ENCODE peak calls at places on chromosomes 13 and 19, in five cellular contexts. One of them, this sample, is unnamed.

GRCh38 chr19:1245884-1246816 is 2.2 kb upstream of the MIDN start:
- DNase-seq in HFFc6: no peak
- DNase-seq in fibroblast of pulmonary artery: no peak
- DNase-seq in activated T-cell treated with anti-CD3 and anti-CD28 coated beads, Interleukin-2, amount 50 U/mL, for 4 hours: no peak
- DNase-seq in NCI-H345: peak
- DNase-seq in this sample: no peak

GRCh38 chr19:22623841-22624221 is 10.3 kb upstream of the ZNF492 start:
- DNase-seq in HFFc6: no peak
- DNase-seq in fibroblast of pulmonary artery: no peak
- DNase-seq in activated T-cell treated with anti-CD3 and anti-CD28 coated beads, Interleukin-2, amount 50 U/mL, for 4 hours: no peak
- DNase-seq in NCI-H345: no peak
- DNase-seq in this sample: no peak

GRCh38 chr13:29918845-29919244 is 68.4 kb upstream of the UBL3 start:
- DNase-seq in HFFc6: peak
- DNase-seq in fibroblast of pulmonary artery: peak
- DNase-seq in activated T-cell treated with anti-CD3 and anti-CD28 coated beads, Interleukin-2, amount 50 U/mL, for 4 hours: no peak
- DNase-seq in NCI-H345: no peak
- DNase-seq in this sample: no peak

GRCh38 chr13:50386527-50387123 is 371.4 kb downstream of the KCNRG start:
- DNase-seq in HFFc6: no peak
- DNase-seq in fibroblast of pulmonary artery: peak
- DNase-seq in activated T-cell treated with anti-CD3 and anti-CD28 coated beads, Interleukin-2, amount 50 U/mL, for 4 hours: no peak
- DNase-seq in NCI-H345: no peak
- DNase-seq in this sample: no peak

GRCh38 chr19:52923782-52924593 is 760 bp upstream of the ZNF888 start:
- DNase-seq in HFFc6: no peak
- DNase-seq in fibroblast of pulmonary artery: peak
- DNase-seq in activated T-cell treated with anti-CD3 and anti-CD28 coated beads, Interleukin-2, amount 50 U/mL, for 4 hours: no peak
- DNase-seq in NCI-H345: no peak
- DNase-seq in this sample: no peak

GRCh38 chr13:33119886-33120543 is 103.8 kb downstream of the KL start:
- DNase-seq in HFFc6: peak
- DNase-seq in fibroblast of pulmonary artery: no peak
- DNase-seq in activated T-cell treated with anti-CD3 and anti-CD28 coated beads, Interleukin-2, amount 50 U/mL, for 4 hours: no peak
- DNase-seq in NCI-H345: no peak
- DNase-seq in this sample: no peak

GRCh38 chr13:30676672-30677071 is 58.7 kb upstream of the ALOX5AP start:
- DNase-seq in HFFc6: peak
- DNase-seq in fibroblast of pulmonary artery: peak
- DNase-seq in activated T-cell treated with anti-CD3 and anti-CD28 coated beads, Interleukin-2, amount 50 U/mL, for 4 hours: no peak
- DNase-seq in NCI-H345: peak
- DNase-seq in this sample: no peak

GRCh38 chr13:39942901-39943273 is 287.4 kb downstream of the COG6 start:
- DNase-seq in HFFc6: peak
- DNase-seq in fibroblast of pulmonary artery: peak
- DNase-seq in activated T-cell treated with anti-CD3 and anti-CD28 coated beads, Interleukin-2, amount 50 U/mL, for 4 hours: peak
- DNase-seq in NCI-H345: peak
- DNase-seq in this sample: peak

GRCh38 chr13:21898461-21898860 is 227.6 kb downstream of the FGF9 start:
- DNase-seq in HFFc6: no peak
- DNase-seq in fibroblast of pulmonary artery: no peak
- DNase-seq in activated T-cell treated with anti-CD3 and anti-CD28 coated beads, Interleukin-2, amount 50 U/mL, for 4 hours: no peak
- DNase-seq in NCI-H345: no peak
- DNase-seq in this sample: no peak

GRCh38 chr13:97212540-97213146 is 9.5 kb upstream of the MBNL2 start:
- DNase-seq in HFFc6: peak
- DNase-seq in fibroblast of pulmonary artery: peak
- DNase-seq in activated T-cell treated with anti-CD3 and anti-CD28 coated beads, Interleukin-2, amount 50 U/mL, for 4 hours: no peak
- DNase-seq in NCI-H345: no peak
- DNase-seq in this sample: peak

GRCh38 chr13:86052141-86052540 is 252.9 kb upstream of the SLITRK6 start:
- DNase-seq in HFFc6: no peak
- DNase-seq in fibroblast of pulmonary artery: no peak
- DNase-seq in activated T-cell treated with anti-CD3 and anti-CD28 coated beads, Interleukin-2, amount 50 U/mL, for 4 hours: no peak
- DNase-seq in NCI-H345: no peak
- DNase-seq in this sample: no peak

GRCh38 chr19:5445667-5446066 is 9.6 kb upstream of the ZNRF4 start:
- DNase-seq in HFFc6: peak
- DNase-seq in fibroblast of pulmonary artery: no peak
- DNase-seq in activated T-cell treated with anti-CD3 and anti-CD28 coated beads, Interleukin-2, amount 50 U/mL, for 4 hours: no peak
- DNase-seq in NCI-H345: no peak
- DNase-seq in this sample: no peak

GRCh38 chr13:45055198-45055901 is 65.0 kb upstream of the GTF2F2 start:
- DNase-seq in HFFc6: peak
- DNase-seq in fibroblast of pulmonary artery: peak
- DNase-seq in activated T-cell treated with anti-CD3 and anti-CD28 coated beads, Interleukin-2, amount 50 U/mL, for 4 hours: peak
- DNase-seq in NCI-H345: no peak
- DNase-seq in this sample: no peak

GRCh38 chr19:23817519-23817918 is 58.8 kb upstream of the ZNF681 start:
- DNase-seq in HFFc6: peak
- DNase-seq in fibroblast of pulmonary artery: peak
- DNase-seq in activated T-cell treated with anti-CD3 and anti-CD28 coated beads, Interleukin-2, amount 50 U/mL, for 4 hours: peak
- DNase-seq in NCI-H345: no peak
- DNase-seq in this sample: peak

GRCh38 chr13:59425211-59425721 is 738.5 kb downstream of the DIAPH3 start:
- DNase-seq in HFFc6: peak
- DNase-seq in fibroblast of pulmonary artery: peak
- DNase-seq in activated T-cell treated with anti-CD3 and anti-CD28 coated beads, Interleukin-2, amount 50 U/mL, for 4 hours: no peak
- DNase-seq in NCI-H345: no peak
- DNase-seq in this sample: no peak